ENCODE peak calls at places on chromosome 9, in four cellular contexts. D, T, F and L are unnamed samples.

GRCh38 chr9:19516348-19516747 is 107.5 kb downstream of the ACER2 start:
- DNase-seq in D (no peak), T (no peak), F (no peak), L (no peak)

GRCh38 chr9:129164246-129164930 is 13.7 kb downstream of the IER5L start:
- DNase-seq in D (no peak), T (no peak), F (no peak), L (peak)

GRCh38 chr9:101711330-101711941 is 27.0 kb downstream of the GRIN3A start:
- DNase-seq in D (peak), T (no peak), F (peak), L (peak)

GRCh38 chr9:29826421-29826820 is 2253.1 kb upstream of the C9orf72 start:
- DNase-seq in D (no peak), T (no peak), F (no peak), L (no peak)

GRCh38 chr9:137107312-137107921 is 7.1 kb downstream of the DPP7 start:
- DNase-seq in D (no peak), T (no peak), F (no peak), L (no peak)

GRCh38 chr9:133825555-133826198 is 87.5 kb upstream of the SARDH start:
- DNase-seq in D (no peak), T (no peak), F (no peak), L (no peak)

GRCh38 chr9:92439921-92440750 is 15.9 kb upstream of the OMD start:
- DNase-seq in D (no peak), T (no peak), F (no peak), L (no peak)

GRCh38 chr9:127664678-127665507 is 41.9 kb upstream of the CFAP157 start:
- DNase-seq in D (no peak), T (no peak), F (no peak), L (peak)

GRCh38 chr9:14961372-14962068 is 51.3 kb upstream of the FREM1 start:
- DNase-seq in D (no peak), T (no peak), F (peak), L (peak)

GRCh38 chr9:11312976-11313375 is 700.2 kb upstream of the PTPRD start:
- DNase-seq in D (no peak), T (no peak), F (no peak), L (no peak)

GRCh38 chr9:135828656-135829055 is 78.7 kb downstream of the CAMSAP1 start:
- DNase-seq in D (no peak), T (no peak), F (no peak), L (no peak)

GRCh38 chr9:32378496-32378895 is 5.9 kb upstream of the ACO1 start:
- DNase-seq in D (peak), T (peak), F (peak), L (peak)

GRCh38 chr9:86062845-86063693 is 36.3 kb downstream of the GOLM1 start:
- DNase-seq in D (no peak), T (no peak), F (no peak), L (no peak)

GRCh38 chr9:127318651-127319167 is 54.1 kb downstream of the GARNL3 start:
- DNase-seq in D (no peak), T (no peak), F (no peak), L (no peak)

GRCh38 chr9:112852741-112853505 is 37.8 kb downstream of the SLC46A2 start:
- DNase-seq in D (no peak), T (no peak), F (no peak), L (no peak)

GRCh38 chr9:72149231-72149975 is at the start of gene GDA:
- DNase-seq in D (peak), T (no peak), F (no peak), L (no peak)

GRCh38 chr9:132699926-132700325 is 29.7 kb downstream of the GTF3C4 start:
- DNase-seq in D (no peak), T (no peak), F (no peak), L (no peak)

GRCh38 chr9:82563841-82564240 is 499.1 kb downstream of the RASEF start:
- DNase-seq in D (no peak), T (no peak), F (no peak), L (no peak)

GRCh38 chr9:82563094-82563493 is 499.8 kb downstream of the RASEF start:
- DNase-seq in D (no peak), T (no peak), F (no peak), L (no peak)

GRCh38 chr9:82558855-82559615 is 503.9 kb downstream of the RASEF start:
- DNase-seq in D (no peak), T (no peak), F (no peak), L (peak)

GRCh38 chr9:82560457-82560904 is 502.5 kb downstream of the RASEF start:
- DNase-seq in D (no peak), T (no peak), F (no peak), L (peak)

GRCh38 chr9:82560036-82560435 is 502.9 kb downstream of the RASEF start:
- DNase-seq in D (no peak), T (no peak), F (no peak), L (no peak)
- TF ChIP-seq POLR2AphosphoS2 in D (no peak), T (no peak), F (no peak), L (no peak)

GRCh38 chr9:91424403-91425176 is 958 bp upstream of the NFIL3 start:
- DNase-seq in D (peak), T (no peak), F (peak), L (peak)
- TF ChIP-seq POLR2AphosphoS2 in D (no peak), T (no peak), F (no peak), L (no peak)

DNA sequence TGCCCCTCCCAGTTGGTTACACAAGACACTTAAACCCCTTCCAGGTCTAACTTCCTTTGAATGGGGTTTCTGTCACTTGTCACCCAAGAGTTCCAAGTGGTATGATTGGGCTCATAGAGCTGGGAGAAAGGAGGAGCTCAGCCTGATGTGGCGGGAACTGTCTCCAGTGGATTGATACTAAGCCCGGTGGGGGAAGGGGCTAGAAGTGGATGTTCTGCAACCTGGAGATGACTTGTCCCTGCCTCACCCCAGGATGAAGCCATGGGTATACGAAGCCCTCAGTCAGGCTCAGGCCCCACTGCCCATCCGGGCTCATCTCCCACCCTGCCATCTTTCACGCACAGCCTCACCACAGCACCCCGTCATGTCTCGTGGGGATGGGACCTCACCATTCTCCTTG is 203.9 kb downstream of the CDK5RAP2 start:
- DNase-seq in D (no peak), T (no peak), F (no peak), L (no peak)
- TF ChIP-seq POLR2AphosphoS2 in D (no peak), T (no peak), F (no peak), L (no peak)

GRCh38 chr9:4620881-4621555 is 41.1 kb upstream of the PLPP6 start:
- DNase-seq in D (no peak), T (no peak), F (no peak), L (no peak)
- TF ChIP-seq POLR2AphosphoS2 in D (no peak), T (no peak), F (no peak), L (no peak)

GRCh38 chr9:79193001-79193400 is 378.8 kb upstream of the TLE4 start:
- DNase-seq in D (no peak), T (no peak), F (no peak), L (no peak)

GRCh38 chr9:79193506-79194223 is 378.1 kb upstream of the TLE4 start:
- DNase-seq in D (no peak), T (no peak), F (no peak), L (no peak)

GRCh38 chr9:79196606-79197005 is 375.2 kb upstream of the TLE4 start:
- DNase-seq in D (no peak), T (no peak), F (no peak), L (no peak)

GRCh38 chr9:79201641-79202040 is 370.1 kb upstream of the TLE4 start:
- DNase-seq in D (no peak), T (no peak), F (no peak), L (no peak)

DNA sequence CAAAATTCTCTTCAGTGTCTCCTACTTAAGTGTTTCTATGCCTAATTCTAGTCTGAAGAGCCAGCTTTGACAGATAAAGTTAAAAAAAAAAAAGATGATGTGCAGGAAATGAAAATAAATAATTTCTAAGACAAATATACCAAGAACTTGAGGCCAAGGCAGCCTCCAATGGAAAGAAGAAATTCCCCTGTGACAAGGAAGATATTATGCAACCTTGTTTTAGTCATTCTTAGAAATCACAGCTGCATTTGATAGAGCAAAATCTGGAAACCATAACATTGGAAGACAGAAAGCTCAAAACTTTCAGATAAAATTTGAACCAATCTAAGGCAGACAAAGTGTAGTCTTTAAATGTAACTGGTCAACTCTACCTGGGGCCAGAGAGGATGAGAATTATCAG is 375.9 kb upstream of the TLE4 start:
- DNase-seq in D (no peak), T (no peak), F (no peak), L (no peak)
- TF ChIP-seq POLR2AphosphoS2 in D (no peak), T (no peak), F (no peak), L (no peak)

DNA sequence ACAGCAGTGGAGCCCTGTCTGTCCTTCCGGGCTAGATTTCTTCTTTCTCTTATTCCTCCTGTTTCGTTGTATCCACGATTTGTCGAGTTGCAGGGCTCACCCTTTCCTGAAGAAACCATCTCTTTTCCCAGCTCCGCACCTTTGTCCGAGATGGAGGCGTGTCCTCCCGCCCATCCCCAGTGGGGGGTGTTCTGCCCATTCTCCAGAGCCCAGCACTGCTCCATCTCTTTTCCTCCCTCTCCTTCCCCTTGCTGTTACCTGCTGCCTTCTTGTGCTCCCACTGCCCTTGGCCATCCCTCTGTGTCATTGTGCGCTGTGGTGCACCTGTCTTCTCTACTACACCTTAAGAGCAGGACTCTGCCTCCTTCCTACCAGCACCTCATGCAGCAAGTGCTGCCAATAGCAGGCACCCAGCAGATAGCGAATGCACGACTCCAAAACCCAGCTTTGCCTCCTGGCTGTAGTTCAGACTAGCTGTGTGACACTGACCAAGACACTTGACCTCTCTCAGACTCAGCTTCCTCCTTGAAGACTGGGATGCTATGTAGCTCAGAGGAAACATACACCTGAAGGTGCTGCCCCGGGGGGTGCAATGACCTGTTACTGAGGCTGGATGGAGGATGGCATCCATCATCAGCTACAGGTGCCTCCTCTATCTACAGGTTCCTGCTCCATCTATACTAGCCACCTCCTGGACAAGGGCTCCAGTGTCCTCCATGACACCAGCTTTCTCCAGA is 8.9 kb downstream of the OR13J1 start:
- DNase-seq in D (no peak), T (no peak), F (no peak), L (no peak)
- TF ChIP-seq POLR2AphosphoS2 in D (no peak), T (no peak), F (no peak), L (no peak)